ENCODE peak calls at places on chromosome 5, in eight cellular contexts. B is colonic mucosa, A is A549, F is AG10803, Y is esophagus squamous epithelium, S is GM12864, K is heart left ventricle, H is GM12865. Q is an unnamed sample.

GRCh38 chr5:17079562-17079961 is 137.9 kb upstream of the BASP1 start:
- DNase-seq in B (no peak), A (no peak), F (peak), Y (no peak), S (no peak), K (no peak), H (no peak), Q (no peak)

GRCh38 chr5:15992918-15993317 is 186.7 kb downstream of the MARCHF11 start:
- DNase-seq in B (no peak), A (peak), F (peak), Y (no peak), S (no peak), K (no peak), H (no peak), Q (peak)

GRCh38 chr5:176915906-176916305 is 16.8 kb upstream of the HK3 start:
- DNase-seq in B (no peak), A (no peak), F (no peak), Y (no peak), S (no peak), K (no peak), H (no peak), Q (no peak)

GRCh38 chr5:126369995-126370731 is 53.0 kb upstream of the GRAMD2B start:
- DNase-seq in B (no peak), A (peak), F (peak), Y (no peak), S (no peak), K (no peak), H (no peak), Q (peak)

GRCh38 chr5:149500922-149501582 is 50.2 kb downstream of the CSNK1A1 start:
- DNase-seq in B (no peak), A (no peak), F (peak), Y (no peak), S (no peak), K (no peak), H (no peak), Q (no peak)

GRCh38 chr5:32020271-32020670 is 153.8 kb downstream of the GOLPH3 start:
- DNase-seq in B (no peak), A (no peak), F (no peak), Y (no peak), S (peak), K (no peak), H (peak), Q (no peak)

GRCh38 chr5:173868096-173868879 is 19.9 kb upstream of the CPEB4 start:
- DNase-seq in B (peak), A (no peak), F (peak), Y (no peak), S (no peak), K (no peak), H (no peak), Q (peak)

GRCh38 chr5:95284512-95285405 is at the start of gene MCTP1:
- DNase-seq in B (no peak), A (peak), F (no peak), Y (no peak), S (no peak), K (no peak), H (peak), Q (peak)

GRCh38 chr5:40480392-40480791 is 199.3 kb upstream of the PTGER4 start:
- DNase-seq in B (no peak), A (no peak), F (no peak), Y (no peak), S (no peak), K (no peak), H (peak), Q (no peak)

GRCh38 chr5:149037819-149038218 is 25.0 kb downstream of the SH3TC2 start:
- DNase-seq in B (no peak), A (no peak), F (no peak), Y (no peak), S (no peak), K (no peak), H (no peak), Q (no peak)

GRCh38 chr5:114237766-114238165 is 124.1 kb upstream of the KCNN2 start:
- DNase-seq in B (no peak), A (peak), F (peak), Y (no peak), S (no peak), K (no peak), H (peak), Q (peak)

GRCh38 chr5:116585227-116585626 is 10.6 kb upstream of the SEMA6A start:
- DNase-seq in B (no peak), A (no peak), F (no peak), Y (no peak), S (no peak), K (no peak), H (no peak), Q (peak)

GRCh38 chr5:2756764-2757163 is 5.3 kb upstream of the IRX2 start:
- DNase-seq in B (no peak), A (no peak), F (peak), Y (no peak), S (no peak), K (no peak), H (no peak), Q (peak)

GRCh38 chr5:123511290-123511647 is 708 bp upstream of the CSNK1G3 start:
- DNase-seq in B (no peak), A (no peak), F (peak), Y (no peak), S (no peak), K (no peak), H (peak), Q (peak)
- H3K4me3 ChIP-seq in B (peak), A (peak), F (peak), Y (peak), S (peak), K (peak), H (peak), Q (peak)

GRCh38 chr5:132495672-132496630 is 5.4 kb upstream of the IRF1 start:
- DNase-seq in B (peak), A (peak), F (peak), Y (peak), S (peak), K (peak), H (peak), Q (peak)
- TF ChIP-seq CTCF in B (no peak), A (no peak), F (peak), Y (no peak), S (no peak), K (no peak), H (no peak), Q (no peak)

DNA sequence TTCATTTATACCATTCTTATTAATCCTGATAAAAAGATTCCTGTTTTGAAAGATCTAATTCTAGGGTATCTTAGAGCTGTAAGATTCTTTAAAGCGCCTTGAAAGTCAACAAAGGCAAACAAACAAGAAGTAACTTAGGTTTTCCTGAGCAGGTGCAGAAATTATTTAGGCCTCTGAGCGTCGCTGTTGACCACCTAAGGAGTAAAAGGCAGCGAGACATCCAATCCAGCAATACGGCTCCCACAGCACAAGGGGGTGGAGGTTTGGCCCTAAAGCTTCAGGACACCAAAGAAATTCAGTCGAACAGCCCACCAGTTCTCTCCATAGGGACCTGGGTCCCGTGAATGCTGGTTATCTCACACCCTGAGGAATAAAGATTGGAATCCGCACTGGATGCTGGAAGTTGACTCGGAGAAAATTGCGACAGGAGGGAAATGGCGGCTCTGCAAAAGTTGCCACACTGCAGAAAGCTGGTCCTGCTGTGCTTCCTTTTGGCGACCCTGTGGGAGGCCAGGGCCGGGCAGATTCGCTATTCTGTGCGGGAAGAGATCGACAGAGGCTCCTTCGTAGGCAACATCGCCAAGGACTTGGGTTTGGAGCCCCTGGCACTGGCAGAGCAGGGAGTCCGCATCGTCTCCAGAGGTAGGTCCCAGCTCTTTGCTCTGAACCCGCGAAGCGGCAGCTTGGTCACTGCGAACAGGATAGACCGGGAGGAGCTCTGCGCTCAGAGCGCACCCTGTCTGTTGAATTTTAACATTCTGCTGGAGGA is at the start of gene PCDHGA2:
- DNase-seq in B (no peak), A (peak), F (peak), Y (no peak), S (no peak), K (peak), H (peak), Q (peak)
- H3K4me3 ChIP-seq in B (no peak), A (peak), F (peak), Y (peak), S (no peak), K (peak), H (no peak), Q (peak)

DNA sequence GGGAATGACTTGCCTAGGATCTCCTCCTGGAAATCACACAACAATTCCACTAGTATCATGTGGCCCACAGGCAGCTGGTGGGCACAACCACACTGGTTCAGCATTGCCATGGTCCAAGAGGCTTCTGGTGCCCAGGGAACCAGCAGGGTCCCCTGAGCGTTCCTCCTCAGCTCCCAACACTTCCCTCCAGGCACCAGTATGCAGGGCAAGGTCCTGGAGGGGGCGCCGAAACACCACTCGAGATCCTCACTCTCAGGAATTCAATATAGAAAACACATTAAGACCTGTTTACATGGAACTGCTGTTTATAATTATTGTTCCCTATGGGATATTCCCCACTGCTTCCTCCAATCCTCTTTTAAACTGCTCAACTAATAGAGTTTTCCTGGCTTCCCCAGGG is 91.9 kb upstream of the GABRP start:
- DNase-seq in B (no peak), A (no peak), F (no peak), Y (no peak), S (no peak), K (no peak), H (no peak), Q (no peak)
- TF ChIP-seq CTCF in B (no peak), A (no peak), F (no peak), Y (no peak), S (no peak), K (no peak), H (no peak), Q (no peak)

GRCh38 chr5:160188968-160189319 is 40.4 kb upstream of the FABP6 start:
- DNase-seq in B (no peak), A (no peak), F (no peak), Y (no peak), S (no peak), K (no peak), H (no peak), Q (no peak)
- H3K4me3 ChIP-seq in B (no peak), A (no peak), F (no peak), Y (peak), S (no peak), K (no peak), H (no peak), Q (no peak)

GRCh38 chr5:52947851-52948250 is 41.3 kb upstream of the ITGA2 start:
- DNase-seq in B (no peak), A (no peak), F (no peak), Y (no peak), S (no peak), K (no peak), H (no peak), Q (no peak)

GRCh38 chr5:52947208-52947607 is 41.9 kb upstream of the ITGA2 start:
- DNase-seq in B (no peak), A (no peak), F (no peak), Y (no peak), S (no peak), K (no peak), H (no peak), Q (no peak)

GRCh38 chr5:52945040-52945439 is 44.1 kb upstream of the ITGA2 start:
- DNase-seq in B (no peak), A (no peak), F (no peak), Y (no peak), S (no peak), K (no peak), H (no peak), Q (no peak)

GRCh38 chr5:52943808-52944207 is 45.3 kb upstream of the ITGA2 start:
- DNase-seq in B (no peak), A (no peak), F (no peak), Y (no peak), S (no peak), K (no peak), H (no peak), Q (no peak)

DNA sequence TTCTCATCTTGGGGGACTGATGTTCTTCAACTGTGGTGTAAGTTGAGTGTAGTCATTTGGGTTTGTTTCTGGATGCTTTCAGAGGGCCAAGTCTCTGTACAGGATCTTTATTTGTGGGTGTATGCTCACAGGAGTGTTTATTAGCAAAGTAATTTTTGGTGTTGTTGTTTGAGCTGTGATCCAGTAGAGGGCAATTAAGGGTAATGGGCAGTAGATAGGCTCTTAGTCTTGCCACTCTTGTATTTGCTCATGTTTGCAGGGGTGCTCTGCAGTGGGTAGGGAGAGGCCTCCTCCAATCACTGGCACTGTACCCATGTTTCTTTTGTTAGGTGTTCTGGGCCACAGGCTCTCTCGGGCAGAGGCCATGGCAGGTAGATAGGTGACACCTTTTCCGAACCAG is 45.9 kb upstream of the ITGA2 start:
- DNase-seq in B (no peak), A (peak), F (no peak), Y (no peak), S (no peak), K (no peak), H (peak), Q (peak)
- TF ChIP-seq CTCF in B (no peak), A (no peak), F (peak), Y (peak), S (peak), K (no peak), H (peak), Q (peak)